ENCODE peak calls at places on chromosomes 6 and 20, in six cellular contexts. J, Z, Y, L, X and B are unnamed samples.

GRCh38 chr20:10278416-10278815 is 59.8 kb downstream of the SNAP25 start:
- DNase-seq in J (no peak), X (no peak), Y (no peak), L (no peak), Z (no peak), B (no peak)

GRCh38 chr6:159983641-159984080 is 14.8 kb downstream of the IGF2R start:
- DNase-seq in Y (no peak), L (no peak), Z (no peak), J (peak), X (no peak), B (no peak)

GRCh38 chr6:152748843-152749242 is 1.8 kb upstream of the VIP start:
- DNase-seq in Z (no peak), J (peak), Y (no peak), L (no peak), X (no peak), B (no peak)

GRCh38 chr6:158624684-158625682 is 19.6 kb downstream of the DYNLT1 start:
- DNase-seq in J (no peak), L (no peak), Z (no peak), Y (no peak), X (no peak), B (no peak)

GRCh38 chr6:85077098-85077497 is 312.7 kb upstream of the TBX18 start:
- DNase-seq in J (no peak), L (no peak), X (no peak), Z (no peak), Y (no peak), B (no peak)

GRCh38 chr20:57690525-57690924 is 19.3 kb downstream of the PMEPA1 start:
- DNase-seq in Y (no peak), Z (no peak), J (no peak), L (no peak), X (no peak), B (no peak)

GRCh38 chr6:79717989-79718388 is 86.9 kb downstream of the SH3BGRL2 start:
- DNase-seq in J (no peak), L (no peak), X (no peak), Z (no peak), Y (no peak), B (no peak)

GRCh38 chr6:31888281-31889258 is 8.9 kb downstream of the EHMT2 start:
- DNase-seq in Z (no peak), L (no peak), X (no peak), J (no peak), Y (peak), B (no peak)

GRCh38 chr6:149763866-149764265 is 14.3 kb downstream of the PCMT1 start:
- DNase-seq in Z (no peak), Y (no peak), X (no peak), L (no peak), J (no peak), B (no peak)

GRCh38 chr20:62668441-62669027 is 26.2 kb downstream of the SLCO4A1 start:
- DNase-seq in L (peak), Z (peak), Y (peak), X (peak), J (peak), B (peak)

GRCh38 chr6:10621847-10622246 is 72.6 kb downstream of the C6orf52 start:
- DNase-seq in J (no peak), L (no peak), X (no peak), Z (no peak), Y (no peak), B (no peak)